ENCODE peak calls at places on chromosomes 1 and 21, in six cellular contexts. One of them, this sample, is unnamed.

GRCh38 chr21:39189857-39190604 is 6.8 kb upstream of the PSMG1 start:
- DNase-seq in T-cell: no peak
- DNase-seq in left cardiac atrium: no peak
- DNase-seq in astrocyte of the spinal cord: peak; percentile 79
- DNase-seq in thoracic aorta: no peak
- DNase-seq in substantia nigra: no peak
- DNase-seq in this sample: no peak

GRCh38 chr1:60425528-60425927 is 352.0 kb upstream of the C1orf87 start:
- DNase-seq in thoracic aorta: no peak
- DNase-seq in astrocyte of the spinal cord: no peak
- DNase-seq in substantia nigra: no peak
- DNase-seq in left cardiac atrium: no peak
- DNase-seq in T-cell: no peak
- DNase-seq in this sample: no peak

GRCh38 chr1:115052454-115053083 is 22.9 kb downstream of the TSHB start:
- DNase-seq in substantia nigra: no peak
- DNase-seq in astrocyte of the spinal cord: peak; percentile 50
- DNase-seq in thoracic aorta: no peak
- DNase-seq in T-cell: peak; percentile 37
- DNase-seq in left cardiac atrium: peak; percentile 45
- DNase-seq in this sample: no peak

GRCh38 chr1:88228153-88228552 is 455.9 kb upstream of the PKN2 start:
- DNase-seq in T-cell: no peak
- DNase-seq in left cardiac atrium: no peak
- DNase-seq in thoracic aorta: no peak
- DNase-seq in substantia nigra: no peak
- DNase-seq in astrocyte of the spinal cord: no peak
- DNase-seq in this sample: no peak

GRCh38 chr1:12244585-12244984 is 14.8 kb downstream of the VPS13D start:
- DNase-seq in thoracic aorta: no peak
- DNase-seq in astrocyte of the spinal cord: no peak
- DNase-seq in substantia nigra: no peak
- DNase-seq in left cardiac atrium: no peak
- DNase-seq in T-cell: no peak
- DNase-seq in this sample: no peak

GRCh38 chr1:166307261-166308188 is 140.7 kb upstream of the FAM78B start:
- DNase-seq in substantia nigra: no peak
- DNase-seq in T-cell: no peak
- DNase-seq in thoracic aorta: no peak
- DNase-seq in left cardiac atrium: peak; percentile 54
- DNase-seq in astrocyte of the spinal cord: no peak
- DNase-seq in this sample: no peak

GRCh38 chr1:234562336-234562735 is 47.6 kb downstream of the IRF2BP2 start:
- DNase-seq in left cardiac atrium: no peak
- DNase-seq in astrocyte of the spinal cord: no peak
- DNase-seq in substantia nigra: no peak
- DNase-seq in T-cell: no peak
- DNase-seq in thoracic aorta: no peak
- DNase-seq in this sample: no peak

GRCh38 chr21:36835383-36835795 is 131.1 kb downstream of the HLCS start:
- DNase-seq in left cardiac atrium: no peak
- DNase-seq in T-cell: no peak
- DNase-seq in astrocyte of the spinal cord: no peak
- DNase-seq in substantia nigra: no peak
- DNase-seq in thoracic aorta: no peak
- DNase-seq in this sample: no peak

GRCh38 chr21:17613242-17613676 is 558 bp upstream of the BTG3 start:
- DNase-seq in T-cell: peak; percentile 0
- DNase-seq in substantia nigra: peak; percentile 31
- DNase-seq in left cardiac atrium: peak; percentile 53
- DNase-seq in astrocyte of the spinal cord: peak; percentile 12
- DNase-seq in thoracic aorta: peak; percentile 14
- DNase-seq in this sample: peak; percentile 88

GRCh38 chr1:53705446-53706096 is 33.4 kb downstream of the GLIS1 start:
- DNase-seq in astrocyte of the spinal cord: no peak
- DNase-seq in left cardiac atrium: no peak
- DNase-seq in substantia nigra: no peak
- DNase-seq in thoracic aorta: no peak
- DNase-seq in T-cell: no peak
- DNase-seq in this sample: no peak

GRCh38 chr21:43958364-43959158 is 53.5 kb upstream of the TRAPPC10 start:
- DNase-seq in T-cell: no peak
- DNase-seq in substantia nigra: no peak
- DNase-seq in thoracic aorta: no peak
- DNase-seq in left cardiac atrium: no peak
- DNase-seq in astrocyte of the spinal cord: no peak
- DNase-seq in this sample: no peak

GRCh38 chr1:94250341-94250740 is 13.0 kb upstream of the ARHGAP29 start:
- DNase-seq in substantia nigra: no peak
- DNase-seq in thoracic aorta: no peak
- DNase-seq in T-cell: no peak
- DNase-seq in astrocyte of the spinal cord: no peak
- DNase-seq in left cardiac atrium: no peak
- DNase-seq in this sample: no peak

GRCh38 chr1:238892612-238893011 is 493.8 kb upstream of the CHRM3 start:
- DNase-seq in astrocyte of the spinal cord: peak; percentile 29
- DNase-seq in thoracic aorta: no peak
- DNase-seq in T-cell: no peak
- DNase-seq in substantia nigra: no peak
- DNase-seq in left cardiac atrium: no peak
- DNase-seq in this sample: no peak

GRCh38 chr1:205810448-205811157 is 2.4 kb downstream of the SLC41A1 start:
- DNase-seq in thoracic aorta: no peak
- DNase-seq in left cardiac atrium: no peak
- DNase-seq in substantia nigra: no peak
- DNase-seq in astrocyte of the spinal cord: peak; percentile 22
- DNase-seq in T-cell: no peak
- DNase-seq in this sample: no peak

GRCh38 chr21:44989538-44989888 is 49.7 kb downstream of the SLX9 start:
- DNase-seq in substantia nigra: no peak
- DNase-seq in astrocyte of the spinal cord: peak; percentile 50
- DNase-seq in thoracic aorta: no peak
- DNase-seq in left cardiac atrium: no peak
- DNase-seq in T-cell: no peak
- DNase-seq in this sample: peak; percentile 85

GRCh38 chr1:168583571-168583970 is 7.2 kb downstream of the XCL1 start:
- DNase-seq in thoracic aorta: no peak
- DNase-seq in astrocyte of the spinal cord: peak; percentile 24
- DNase-seq in T-cell: no peak
- DNase-seq in left cardiac atrium: no peak
- DNase-seq in substantia nigra: no peak
- DNase-seq in this sample: no peak

GRCh38 chr1:36008546-36009197 is 75.2 kb upstream of the TEKT2 start:
- DNase-seq in left cardiac atrium: no peak
- DNase-seq in T-cell: no peak
- DNase-seq in substantia nigra: no peak
- DNase-seq in astrocyte of the spinal cord: peak; percentile 70
- DNase-seq in thoracic aorta: no peak
- DNase-seq in this sample: no peak

This sample was measured in sigmoid colon.